ENCODE peak calls at places on chromosomes 12 and 14, in nine cellular contexts. S, I, P, A, Z, V, Y, J and W are unnamed samples.
A peak's percentile ranks its signal among the peaks of the same experiment; 100 is the strongest.

GRCh38 chr12:131872154-131873046 is 22.0 kb upstream of the ULK1 start:
- DNase-seq in J (no peak), Z (peak; percentile 77), I (no peak), A (no peak), P (peak; percentile 76), S (peak; percentile 88), V (no peak), Y (no peak), W (no peak)

GRCh38 chr14:53523226-53523625 is 370.1 kb upstream of the DDHD1 start:
- DNase-seq in P (no peak), I (no peak), Z (no peak), J (no peak), A (no peak), V (no peak), Y (no peak), S (no peak), W (no peak)

GRCh38 chr12:52716061-52716460 is 12.7 kb upstream of the KRT77 start:
- DNase-seq in Y (no peak), S (no peak), J (no peak), P (no peak), A (no peak), Z (no peak), V (no peak), I (no peak), W (no peak)

GRCh38 chr12:51318846-51319570 is 5.0 kb downstream of the BIN2 start:
- DNase-seq in Y (no peak), Z (no peak), I (no peak), P (no peak), A (no peak), V (no peak), S (no peak), J (peak; percentile 75), W (peak; percentile 61)

GRCh38 chr12:51855586-51856428 is 7.3 kb upstream of the FIGNL2 start:
- DNase-seq in A (no peak), Z (no peak), V (peak; percentile 95), I (no peak), J (no peak), P (peak; percentile 60), S (no peak), Y (no peak), W (no peak)

GRCh38 chr12:19223018-19223417 is 93.5 kb downstream of the PLEKHA5 start:
- DNase-seq in Y (no peak), Z (no peak), S (peak; percentile 18), V (no peak), P (no peak), J (no peak), A (no peak), I (no peak), W (no peak)

GRCh38 chr14:92207012-92207927 is 85.5 kb downstream of the CPSF2 start:
- DNase-seq in I (no peak), J (peak; percentile 25), Z (no peak), A (no peak), P (no peak), V (peak; percentile 44), S (no peak), Y (no peak), W (no peak)

GRCh38 chr12:121787063-121787774 is 6.3 kb downstream of the RHOF start:
- DNase-seq in J (peak; percentile 80), I (no peak), Z (peak; percentile 75), P (no peak), Y (no peak), S (no peak), V (no peak), A (no peak), W (peak; percentile 56)

GRCh38 chr14:68358978-68359861 is 433.6 kb downstream of the ZFP36L1 start:
- DNase-seq in P (no peak), V (peak; percentile 8), S (no peak), J (no peak), Y (no peak), Z (no peak), I (no peak), A (no peak), W (no peak)

GRCh38 chr14:68359862-68360552 is 432.9 kb downstream of the ZFP36L1 start:
- DNase-seq in P (no peak), V (no peak), Y (peak; percentile 78), J (no peak), S (peak; percentile 74), I (peak; percentile 42), Z (peak; percentile 86), A (no peak), W (no peak)

GRCh38 chr14:68355415-68355814 is 437.5 kb downstream of the ZFP36L1 start:
- DNase-seq in I (no peak), P (no peak), A (no peak), S (no peak), V (no peak), J (no peak), Y (no peak), Z (no peak), W (no peak)

GRCh38 chr14:68361231-68361630 is 431.6 kb downstream of the ZFP36L1 start:
- DNase-seq in I (no peak), S (peak; percentile 29), P (no peak), V (no peak), A (no peak), Y (no peak), Z (no peak), J (no peak), W (no peak)

GRCh38 chr14:68358500-68358899 is 434.4 kb downstream of the ZFP36L1 start:
- DNase-seq in Y (no peak), Z (no peak), P (no peak), I (no peak), S (no peak), V (no peak), J (no peak), A (no peak), W (no peak)
- H3K27ac ChIP-seq in Y (peak overlapping the region; percentile 68), Z (peak overlapping the region; percentile 81), P (peak overlapping the region; percentile 73), I (no peak overlapping the region), S (no peak overlapping the region), V (no peak overlapping the region), J (no peak overlapping the region), A (no peak overlapping the region), W (no peak overlapping the region)

GRCh38 chr12:75457191-75457590 is 23.4 kb upstream of the GLIPR1 start:
- DNase-seq in J (no peak), V (no peak), S (no peak), P (no peak), Y (no peak), I (no peak), Z (no peak), A (no peak), W (no peak)

GRCh38 chr12:75460194-75460593 is 20.4 kb upstream of the GLIPR1 start:
- DNase-seq in P (no peak), S (no peak), A (no peak), Y (no peak), I (no peak), J (no peak), V (no peak), Z (no peak), W (no peak)

GRCh38 chr12:75455839-75456238 is 24.7 kb upstream of the GLIPR1 start:
- DNase-seq in S (no peak), J (no peak), Y (no peak), V (no peak), Z (no peak), P (no peak), I (no peak), A (no peak), W (no peak)

GRCh38 chr12:75459755-75460154 is 20.8 kb upstream of the GLIPR1 start:
- DNase-seq in V (no peak), J (no peak), S (no peak), A (no peak), P (no peak), Z (no peak), Y (no peak), I (no peak), W (no peak)
- TF ChIP-seq CTCF in V (no peak), J (no peak), S (no peak), A (no peak), P (no peak), Z (no peak), Y (no peak), I (no peak), W (no peak)

GRCh38 chr14:93792391-93792790 is 4.1 kb upstream of the PRIMA1 start:
- DNase-seq in P (peak; percentile 63), Z (no peak), V (no peak), Y (no peak), A (no peak), J (no peak), S (peak; percentile 17), I (no peak), W (no peak)
- H3K27me3 ChIP-seq in P (no peaks in the 10 kb centered on the region), Z (peaks cover 45% of the 10 kb centered on the region), V (peaks cover 11% of the 10 kb centered on the region), Y (no peaks in the 10 kb centered on the region), A (peaks cover 21% of the 10 kb centered on the region), J (peaks cover 6% of the 10 kb centered on the region), S (peaks cover 23% of the 10 kb centered on the region), I (no peaks in the 10 kb centered on the region), W (peaks cover 24% of the 10 kb centered on the region)

DNA sequence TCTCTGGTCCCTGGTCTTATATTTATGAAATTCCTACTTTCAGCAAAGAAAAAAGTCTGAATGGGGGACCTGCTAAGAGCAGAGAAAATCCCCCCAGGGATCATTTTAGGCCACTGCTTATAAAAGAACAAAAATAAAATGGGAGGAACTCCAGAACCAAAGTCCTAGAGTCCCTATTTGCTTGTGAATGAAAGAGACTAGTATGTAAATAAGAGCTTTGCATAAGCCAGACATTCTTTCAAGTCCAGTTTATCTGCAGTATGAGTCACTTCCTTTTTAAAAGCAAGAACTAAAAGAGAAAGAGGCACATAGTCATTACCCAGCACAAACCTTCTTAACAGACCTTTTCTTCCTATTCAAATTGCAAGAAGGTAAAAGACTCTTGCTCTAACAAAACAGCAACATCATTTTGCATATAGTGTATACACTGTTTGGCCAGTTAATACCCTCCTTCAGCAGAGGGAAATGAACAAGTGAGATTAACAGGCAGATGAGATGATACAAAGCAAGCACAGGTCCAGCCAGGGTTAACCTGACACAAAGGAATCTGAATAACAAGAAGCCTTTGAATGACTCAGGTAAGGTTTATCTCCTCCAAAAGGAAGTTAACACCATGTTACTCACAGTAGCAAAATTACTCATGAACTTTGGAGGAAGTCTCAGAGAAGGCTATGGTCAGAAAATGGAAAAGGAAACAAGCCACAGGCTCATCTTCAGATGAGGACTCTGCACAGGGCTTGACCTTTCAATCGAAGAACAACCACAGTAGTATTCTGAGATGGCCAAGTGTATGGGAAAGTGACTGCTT is 87.3 kb downstream of the PHLDA1 start:
- DNase-seq in S (peak; percentile 99), I (no peak), Y (no peak), V (no peak), A (no peak), Z (no peak), P (no peak), J (no peak), W (no peak)
- H3K27ac ChIP-seq in S (peak overlapping the region; percentile 31), I (no peak overlapping the region), Y (peak overlapping the region; percentile 35), V (no peak overlapping the region), A (no peak overlapping the region), Z (peak overlapping the region; percentile 39), P (peak overlapping the region; percentile 50), J (peak overlapping the region; percentile 7), W (no peak overlapping the region)